ENCODE peak calls at places on chromosomes 16 and 17, in nine cellular contexts. B is T-helper 2 cell; N is GM10248; Q is cerebellum; J is stimulated activated CD8-positive, alpha-beta memory T cell treated with anti-CD3 and anti-CD28 coated beads, Interleukin-7, amount 100 ng/mL, for 24 hours; L is MCF 10A; S is EL; Z is iris pigment epithelial cell; T is mucosa of descending colon. E is an unnamed sample.

GRCh38 chr17:82294086-82294773 is 20.7 kb upstream of the CSNK1D start:
- DNase-seq in S (no peak), B (no peak), N (no peak), J (no peak), L (no peak), T (no peak), Z (peak), Q (no peak), E (no peak)

GRCh38 chr17:46758614-46759013 is 59.9 kb downstream of the WNT3 start:
- DNase-seq in Z (no peak), Q (no peak), S (no peak), T (no peak), N (no peak), B (no peak), L (no peak), J (no peak), E (no peak)

GRCh38 chr16:11056989-11057645 is 112.8 kb downstream of the CLEC16A start:
- DNase-seq in B (no peak), S (no peak), N (no peak), J (no peak), Q (peak), L (no peak), T (no peak), Z (no peak), E (no peak)

GRCh38 chr16:85051067-85051709 is 23.6 kb downstream of the KIAA0513 start:
- DNase-seq in J (no peak), S (no peak), N (no peak), L (no peak), B (no peak), Q (no peak), Z (no peak), T (no peak), E (no peak)

GRCh38 chr17:81396722-81397313 is 1.6 kb downstream of the BAHCC1 start:
- DNase-seq in S (peak), T (no peak), B (peak), L (peak), Q (no peak), N (no peak), Z (peak), J (no peak), E (no peak)

GRCh38 chr17:8894673-8895578 is 27.5 kb upstream of the PIK3R6 start:
- DNase-seq in B (peak), L (peak), Q (peak), Z (peak), J (no peak), N (peak), S (peak), T (peak), E (peak)

GRCh38 chr17:83119987-83120864 is 40.8 kb downstream of the METRNL start:
- DNase-seq in Z (no peak), Q (no peak), S (no peak), T (no peak), B (peak), N (peak), L (no peak), J (no peak), E (no peak)

GRCh38 chr16:291539-291938 is 8.6 kb downstream of the PDIA2 start:
- DNase-seq in Z (no peak), T (no peak), L (no peak), N (no peak), S (no peak), Q (no peak), J (no peak), B (no peak), E (no peak)

GRCh38 chr17:41800601-41801373 is 11.0 kb downstream of the P3H4 start:
- DNase-seq in Q (no peak), B (no peak), J (no peak), L (peak), N (no peak), S (peak), T (peak), Z (peak), E (peak)

GRCh38 chr16:19657831-19658230 is 60.2 kb downstream of the KNOP1 start:
- DNase-seq in S (no peak), J (no peak), T (no peak), N (no peak), B (no peak), L (no peak), Q (no peak), Z (no peak), E (no peak)

GRCh38 chr17:74211929-74212261 is 1.5 kb upstream of the TTYH2 start:
- DNase-seq in L (peak), J (no peak), T (no peak), Z (peak), B (no peak), N (no peak), Q (no peak), S (peak), E (no peak)

GRCh38 chr16:75402174-75402820 is 31.0 kb downstream of the CFDP1 start:
- DNase-seq in Z (peak), B (no peak), T (no peak), N (no peak), L (no peak), J (no peak), S (peak), Q (no peak), E (no peak)

GRCh38 chr17:44981221-44981968 is 13.3 kb upstream of the C1QL1 start:
- DNase-seq in B (no peak), N (no peak), J (no peak), Q (no peak), L (peak), S (peak), T (no peak), Z (peak), E (peak)

GRCh38 chr17:34413443-34414076 is 50.5 kb upstream of the CCL1 start:
- DNase-seq in B (peak), T (no peak), Z (peak), J (no peak), S (no peak), N (no peak), Q (no peak), L (no peak), E (no peak)

GRCh38 chr16:85879975-85880831 is 18.8 kb upstream of the IRF8 start:
- DNase-seq in T (no peak), Z (no peak), L (no peak), Q (no peak), S (no peak), N (peak), B (no peak), J (no peak), E (no peak)

GRCh38 chr16:29839822-29840221 is 19.6 kb downstream of the MVP start:
- DNase-seq in Z (no peak), J (no peak), T (no peak), B (no peak), S (no peak), L (no peak), N (no peak), Q (no peak), E (no peak)

GRCh38 chr17:39306509-39307212 is 80.9 kb upstream of the STAC2 start:
- DNase-seq in N (peak), Q (no peak), L (no peak), S (peak), T (no peak), Z (peak), J (no peak), B (no peak), E (no peak)

GRCh38 chr17:16969931-16970906 is 1.7 kb downstream of the TNFRSF13B start:
- DNase-seq in Z (no peak), S (no peak), Q (no peak), N (no peak), B (no peak), T (no peak), J (no peak), L (no peak), E (no peak)

GRCh38 chr17:78716814-78717393 is 65.2 kb downstream of the CYTH1 start:
- DNase-seq in Z (peak), L (peak), N (no peak), B (peak), T (peak), Q (peak), J (no peak), S (peak), E (peak)

GRCh38 chr17:50204431-50204830 is 3.0 kb upstream of the COL1A1 start:
- DNase-seq in S (peak), J (no peak), L (no peak), T (no peak), N (no peak), Z (no peak), B (no peak), Q (no peak), E (no peak)

GRCh38 chr17:2034806-2035548 is 5.0 kb downstream of the DPH1 start:
- DNase-seq in N (no peak), L (no peak), B (no peak), J (no peak), S (peak), T (no peak), Z (peak), Q (no peak), E (no peak)

GRCh38 chr17:75759457-75759856 is 5.5 kb downstream of the GALK1 start:
- DNase-seq in B (no peak), T (no peak), J (no peak), S (no peak), Z (no peak), Q (no peak), L (no peak), N (no peak), E (no peak)